ENCODE peak calls at places on chromosomes 2 and 18, in seven cellular contexts. G, C, N, L, R, Y and K are unnamed samples.

GRCh38 chr2:127254386-127254981 is 34.4 kb upstream of the CYP27C1 start:
- DNase-seq in G (no peak), C (no peak), N (no peak), L (no peak), R (no peak), Y (no peak), K (no peak)

GRCh38 chr2:216807861-216808272 is 52.0 kb downstream of the TNP1 start:
- DNase-seq in G (no peak), C (no peak), N (no peak), L (no peak), R (no peak), Y (no peak), K (no peak)

GRCh38 chr2:30026091-30027055 is 105.0 kb upstream of the ALK start:
- DNase-seq in G (peak), C (peak), N (peak), L (peak), R (peak), Y (no peak), K (peak)

GRCh38 chr2:72574886-72575285 is 250.9 kb downstream of the EXOC6B start:
- DNase-seq in G (no peak), C (no peak), N (no peak), L (peak), R (no peak), Y (no peak), K (peak)

GRCh38 chr2:164495491-164496223 is 125.6 kb downstream of the GRB14 start:
- DNase-seq in G (peak), C (no peak), N (peak), L (peak), R (no peak), Y (no peak), K (peak)

GRCh38 chr2:197486175-197486574 is 13.5 kb downstream of the HSPD1 start:
- DNase-seq in G (no peak), C (no peak), N (no peak), L (no peak), R (no peak), Y (no peak), K (no peak)

GRCh38 chr2:183242937-183243336 is 118.7 kb downstream of the NUP35 start:
- DNase-seq in G (no peak), C (no peak), N (no peak), L (no peak), R (no peak), Y (no peak), K (no peak)

GRCh38 chr2:38075436-38076249 is at the start of gene CYP1B1:
- DNase-seq in G (no peak), C (no peak), N (peak), L (no peak), R (no peak), Y (no peak), K (no peak)

GRCh38 chr2:98764499-98764898 is 33.6 kb upstream of the MGAT4A start:
- DNase-seq in G (no peak), C (no peak), N (no peak), L (no peak), R (no peak), Y (no peak), K (no peak)

GRCh38 chr18:22628795-22629194 is 211.1 kb upstream of the CTAGE1 start:
- DNase-seq in G (no peak), C (no peak), N (no peak), L (no peak), R (no peak), Y (no peak), K (no peak)

GRCh38 chr2:86225581-86225980 is 26.3 kb downstream of the MRPL35 start:
- DNase-seq in G (no peak), C (no peak), N (no peak), L (no peak), R (no peak), Y (peak), K (no peak)

GRCh38 chr2:43018179-43019024 is 208.0 kb downstream of the ZFP36L2 start:
- DNase-seq in G (no peak), C (no peak), N (no peak), L (peak), R (no peak), Y (no peak), K (no peak)

GRCh38 chr2:54680397-54681032 is 42.9 kb upstream of the EML6 start:
- DNase-seq in G (no peak), C (no peak), N (no peak), L (no peak), R (no peak), Y (peak), K (no peak)

GRCh38 chr2:25756444-25757022 is 83.2 kb upstream of the DTNB start:
- DNase-seq in G (no peak), C (no peak), N (no peak), L (no peak), R (no peak), Y (no peak), K (no peak)

GRCh38 chr2:185132501-185133041 is 534.2 kb downstream of the ZNF804A start:
- DNase-seq in G (no peak), C (no peak), N (no peak), L (no peak), R (peak), Y (no peak), K (no peak)

GRCh38 chr2:88669371-88670214 is 21.9 kb upstream of the RPIA start:
- DNase-seq in G (peak), C (peak), N (peak), L (peak), R (no peak), Y (peak), K (peak)

GRCh38 chr2:131104487-131105155 is 515 bp upstream of the PLEKHB2 start:
- DNase-seq in G (peak), C (peak), N (peak), L (peak), R (no peak), Y (peak), K (peak)

GRCh38 chr18:48007955-48008701 is 77.7 kb upstream of the SMAD2 start:
- DNase-seq in G (no peak), C (peak), N (peak), L (peak), R (peak), Y (no peak), K (peak)
- TF ChIP-seq JUND in G (no peak), C (no peak), N (no peak), L (no peak), R (no peak), Y (no peak), K (no peak)

GRCh38 chr2:10658914-10659257 is 30.9 kb downstream of the NOL10 start:
- DNase-seq in G (no peak), C (no peak), N (no peak), L (no peak), R (no peak), Y (no peak), K (no peak)

GRCh38 chr2:10654069-10654468 is 35.7 kb downstream of the NOL10 start:
- DNase-seq in G (peak), C (no peak), N (no peak), L (no peak), R (no peak), Y (no peak), K (no peak)

GRCh38 chr2:10658041-10658913 is 31.5 kb downstream of the NOL10 start:
- DNase-seq in G (peak), C (no peak), N (no peak), L (no peak), R (no peak), Y (no peak), K (no peak)

GRCh38 chr2:10655841-10656225 is 33.9 kb downstream of the NOL10 start:
- DNase-seq in G (no peak), C (no peak), N (no peak), L (no peak), R (no peak), Y (no peak), K (no peak)

GRCh38 chr2:10655074-10655840 is 34.5 kb downstream of the NOL10 start:
- DNase-seq in G (no peak), C (no peak), N (no peak), L (no peak), R (no peak), Y (no peak), K (no peak)
- TF ChIP-seq JUND in G (no peak), C (no peak), N (no peak), L (no peak), R (no peak), Y (no peak), K (no peak)

GRCh38 chr2:118667964-118668363 is 179.5 kb downstream of the EN1 start:
- DNase-seq in G (no peak), C (no peak), N (no peak), L (no peak), R (no peak), Y (no peak), K (no peak)
- TF ChIP-seq JUND in G (no peak), C (no peak), N (no peak), L (no peak), R (no peak), Y (no peak), K (no peak)

GRCh38 chr2:51018145-51018544 is 13.8 kb downstream of the NRXN1 start:
- DNase-seq in G (no peak), C (no peak), N (no peak), L (no peak), R (no peak), Y (no peak), K (no peak)
- TF ChIP-seq JUND in G (no peak), C (no peak), N (no peak), L (no peak), R (no peak), Y (no peak), K (no peak)

GRCh38 chr2:160650196-160651108 is 156.8 kb upstream of the RBMS1 start:
- DNase-seq in G (no peak), C (no peak), N (no peak), L (no peak), R (no peak), Y (no peak), K (no peak)

GRCh38 chr2:160649698-160650097 is 156.1 kb upstream of the RBMS1 start:
- DNase-seq in G (no peak), C (no peak), N (no peak), L (no peak), R (no peak), Y (no peak), K (no peak)

GRCh38 chr2:160646684-160647444 is 153.3 kb upstream of the RBMS1 start:
- DNase-seq in G (no peak), C (no peak), N (no peak), L (no peak), R (no peak), Y (no peak), K (peak)

GRCh38 chr2:160651416-160652200 is 158.0 kb upstream of the RBMS1 start:
- DNase-seq in G (no peak), C (no peak), N (no peak), L (no peak), R (no peak), Y (no peak), K (no peak)

DNA sequence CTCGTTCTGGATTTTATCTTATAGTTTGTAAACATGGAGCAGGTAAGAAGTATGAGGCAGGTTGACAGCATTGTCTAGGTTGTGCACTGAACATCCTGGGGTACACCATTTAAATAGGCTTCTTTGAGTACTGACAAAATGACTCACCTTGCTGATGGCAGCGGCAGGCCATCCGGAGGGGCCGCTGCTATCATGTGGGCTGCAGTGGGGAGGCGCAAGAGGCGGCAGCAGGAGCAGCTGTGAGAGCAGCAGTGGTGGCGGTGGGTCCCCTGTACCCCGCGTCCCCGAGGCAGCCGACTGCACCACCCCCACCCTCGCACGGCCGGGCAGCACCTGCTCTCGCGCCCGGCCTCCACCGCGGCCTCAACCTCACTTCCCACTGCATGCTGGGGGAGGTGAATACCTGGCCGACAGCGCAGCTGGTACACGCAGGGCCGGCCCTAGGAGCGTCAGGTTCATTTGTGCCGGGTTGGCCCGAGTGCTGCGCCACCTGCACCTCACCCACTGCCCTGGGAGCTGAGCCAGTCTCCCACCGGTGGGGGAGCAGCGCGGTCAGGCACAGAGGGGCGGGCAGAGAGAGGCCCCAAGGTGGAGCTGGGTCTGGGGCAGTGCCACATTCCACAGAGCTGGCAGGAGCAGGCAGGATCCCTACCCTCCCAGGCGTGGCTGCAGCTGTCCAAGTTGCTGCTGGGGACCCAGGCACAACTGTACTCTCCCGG is 154.5 kb upstream of the RBMS1 start:
- DNase-seq in G (no peak), C (no peak), N (no peak), L (no peak), R (no peak), Y (no peak), K (peak)
- TF ChIP-seq JUND in G (no peak), C (no peak), N (no peak), L (no peak), R (no peak), Y (no peak), K (no peak)

GRCh38 chr2:208361077-208361441 is 45.5 kb upstream of the PTH2R start:
- DNase-seq in G (no peak), C (no peak), N (no peak), L (no peak), R (no peak), Y (no peak), K (no peak)
- TF ChIP-seq JUND in G (no peak), C (no peak), N (no peak), L (no peak), R (no peak), Y (no peak), K (no peak)